ENCODE peak calls at places on chromosomes 4 and X, in nine cellular contexts. One of them, this sample, is unnamed.

GRCh38 chr4:152360045-152360410 is 175.9 kb downstream of the FBXW7 start:
- DNase-seq in T-helper 9 cell: no peak
- DNase-seq in AG09309: no peak
- DNase-seq in AG10803: peak; percentile 31
- DNase-seq in HS-27A: no peak
- DNase-seq in anterior cingulate cortex: no peak
- DNase-seq in ovary: no peak
- DNase-seq in esophagus squamous epithelium: no peak
- DNase-seq in Peyer's patch: no peak
- DNase-seq in this sample: no peak

GRCh38 chrX:16828126-16828908 is 41.8 kb downstream of the RBBP7 start:
- DNase-seq in esophagus squamous epithelium: no peak
- DNase-seq in HS-27A: no peak
- DNase-seq in ovary: no peak
- DNase-seq in AG10803: peak; percentile 54
- DNase-seq in Peyer's patch: no peak
- DNase-seq in anterior cingulate cortex: no peak
- DNase-seq in AG09309: no peak
- DNase-seq in T-helper 9 cell: no peak
- DNase-seq in this sample: no peak

GRCh38 chrX:118574666-118575065 is 79.1 kb downstream of the DOCK11 start:
- DNase-seq in Peyer's patch: no peak
- DNase-seq in T-helper 9 cell: no peak
- DNase-seq in HS-27A: no peak
- DNase-seq in ovary: no peak
- DNase-seq in AG09309: no peak
- DNase-seq in anterior cingulate cortex: no peak
- DNase-seq in AG10803: no peak
- DNase-seq in esophagus squamous epithelium: no peak
- DNase-seq in this sample: no peak

GRCh38 chrX:76453737-76454406 is 26.4 kb downstream of the MAGEE1 start:
- DNase-seq in AG09309: no peak
- DNase-seq in anterior cingulate cortex: no peak
- DNase-seq in ovary: no peak
- DNase-seq in T-helper 9 cell: no peak
- DNase-seq in AG10803: no peak
- DNase-seq in esophagus squamous epithelium: no peak
- DNase-seq in Peyer's patch: no peak
- DNase-seq in HS-27A: no peak
- DNase-seq in this sample: no peak

GRCh38 chrX:154840856-154841255 is 6.4 kb upstream of the SMIM9 start:
- DNase-seq in Peyer's patch: no peak
- DNase-seq in T-helper 9 cell: no peak
- DNase-seq in AG09309: peak; percentile 41
- DNase-seq in AG10803: peak; percentile 77
- DNase-seq in anterior cingulate cortex: no peak
- DNase-seq in ovary: no peak
- DNase-seq in esophagus squamous epithelium: no peak
- DNase-seq in HS-27A: peak; percentile 15
- DNase-seq in this sample: no peak

GRCh38 chrX:19991350-19991718 is 473 bp upstream of the BCLAF3 start:
- DNase-seq in AG10803: no peak
- DNase-seq in T-helper 9 cell: no peak
- DNase-seq in ovary: no peak
- DNase-seq in HS-27A: no peak
- DNase-seq in AG09309: no peak
- DNase-seq in esophagus squamous epithelium: no peak
- DNase-seq in anterior cingulate cortex: no peak
- DNase-seq in Peyer's patch: no peak
- DNase-seq in this sample: no peak

GRCh38 chr4:80115368-80116181 is 42.5 kb upstream of the ANTXR2 start:
- DNase-seq in AG09309: no peak
- DNase-seq in esophagus squamous epithelium: no peak
- DNase-seq in Peyer's patch: no peak
- DNase-seq in HS-27A: peak; percentile 68
- DNase-seq in ovary: no peak
- DNase-seq in AG10803: peak; percentile 46
- DNase-seq in anterior cingulate cortex: no peak
- DNase-seq in T-helper 9 cell: no peak
- DNase-seq in this sample: no peak

GRCh38 chrX:114049063-114049462 is 534.8 kb upstream of the HTR2C start:
- DNase-seq in Peyer's patch: no peak
- DNase-seq in ovary: no peak
- DNase-seq in esophagus squamous epithelium: no peak
- DNase-seq in anterior cingulate cortex: no peak
- DNase-seq in AG10803: no peak
- DNase-seq in AG09309: no peak
- DNase-seq in T-helper 9 cell: no peak
- DNase-seq in HS-27A: no peak
- DNase-seq in this sample: no peak

This sample was measured in 8988T.